ENCODE peak calls at places on chromosomes 3 and 15, in eight cellular contexts. V, P, U, W, F, C, X and A are unnamed samples.

GRCh38 chr15:95770191-95770590 is 560.3 kb upstream of the NR2F2 start:
- DNase-seq in V (no peak), P (no peak), U (no peak), W (no peak), F (no peak), C (no peak), X (no peak), A (no peak)

GRCh38 chr15:63133786-63134185 is 12.1 kb downstream of the LACTB start:
- DNase-seq in V (no peak), P (no peak), U (no peak), W (no peak), F (no peak), C (no peak), X (no peak), A (no peak)

GRCh38 chr3:66497982-66498671 is 2.7 kb downstream of the LRIG1 start:
- DNase-seq in V (no peak), P (peak), U (no peak), W (no peak), F (no peak), C (no peak), X (no peak), A (no peak)

GRCh38 chr3:61783993-61784718 is 222.8 kb downstream of the PTPRG start:
- DNase-seq in V (no peak), P (peak), U (no peak), W (no peak), F (no peak), C (no peak), X (no peak), A (no peak)

GRCh38 chr3:189144645-189145044 is 27.1 kb upstream of the TPRG1 start:
- DNase-seq in V (no peak), P (peak), U (peak), W (peak), F (no peak), C (peak), X (no peak), A (peak)

GRCh38 chr3:155553800-155554199 is 191.1 kb downstream of the PLCH1 start:
- DNase-seq in V (no peak), P (peak), U (no peak), W (peak), F (no peak), C (no peak), X (no peak), A (peak)

GRCh38 chr3:4709336-4709735 is 216.2 kb downstream of the ITPR1 start:
- DNase-seq in V (no peak), P (no peak), U (no peak), W (no peak), F (no peak), C (no peak), X (no peak), A (no peak)

GRCh38 chr3:55483196-55484095 is 3.7 kb downstream of the WNT5A start:
- DNase-seq in V (no peak), P (no peak), U (no peak), W (no peak), F (no peak), C (no peak), X (no peak), A (no peak)

GRCh38 chr3:12759097-12759679 is at the start of gene TMEM40:
- DNase-seq in V (no peak), P (no peak), U (no peak), W (no peak), F (no peak), C (no peak), X (no peak), A (no peak)

GRCh38 chr3:111831840-111832239 is 27.2 kb upstream of the PHLDB2 start:
- DNase-seq in V (no peak), P (peak), U (no peak), W (peak), F (no peak), C (no peak), X (no peak), A (peak)

GRCh38 chr3:38713121-38713520 is 63.6 kb upstream of the SCN5A start:
- DNase-seq in V (no peak), P (no peak), U (no peak), W (no peak), F (no peak), C (no peak), X (no peak), A (no peak)

GRCh38 chr15:75666823-75667501 is 19.2 kb downstream of the SNX33 start:
- DNase-seq in V (peak), P (no peak), U (no peak), W (peak), F (no peak), C (no peak), X (no peak), A (no peak)

GRCh38 chr3:42504334-42505202 is 2.1 kb downstream of the VIPR1 start:
- DNase-seq in V (peak), P (no peak), U (no peak), W (no peak), F (no peak), C (no peak), X (no peak), A (no peak)

GRCh38 chr15:58295637-58296036 is 136.2 kb upstream of the LIPC start:
- DNase-seq in V (no peak), P (no peak), U (no peak), W (no peak), F (no peak), C (no peak), X (no peak), A (no peak)

GRCh38 chr3:138263104-138263503 is 66.5 kb downstream of the NME9 start:
- DNase-seq in V (no peak), P (no peak), U (no peak), W (no peak), F (no peak), C (no peak), X (no peak), A (no peak)

GRCh38 chr3:10344147-10344943 is 23.4 kb upstream of the SEC13 start:
- DNase-seq in V (no peak), P (peak), U (peak), W (peak), F (peak), C (peak), X (peak), A (peak)

GRCh38 chr3:39707314-39707909 is 102.0 kb upstream of the MYRIP start:
- DNase-seq in V (no peak), P (peak), U (no peak), W (peak), F (no peak), C (no peak), X (peak), A (peak)

GRCh38 chr3:105700575-105700974 is 168.2 kb downstream of the CBLB start:
- DNase-seq in V (no peak), P (peak), U (no peak), W (no peak), F (no peak), C (no peak), X (no peak), A (no peak)

GRCh38 chr3:155753038-155753647 is 8.3 kb upstream of the PLCH1 start:
- DNase-seq in V (no peak), P (peak), U (no peak), W (peak), F (no peak), C (no peak), X (no peak), A (peak)

GRCh38 chr15:34754674-34755418 is at the start of gene GJD2:
- DNase-seq in V (no peak), P (peak), U (no peak), W (peak), F (no peak), C (no peak), X (no peak), A (no peak)

GRCh38 chr3:176795897-176796296 is 401.4 kb downstream of the TBL1XR1 start:
- DNase-seq in V (no peak), P (no peak), U (no peak), W (peak), F (no peak), C (no peak), X (no peak), A (no peak)

GRCh38 chr3:63089007-63089406 is 189.1 kb upstream of the SYNPR start:
- DNase-seq in V (no peak), P (no peak), U (no peak), W (no peak), F (no peak), C (no peak), X (no peak), A (no peak)

GRCh38 chr3:94185753-94186152 is 122.9 kb downstream of the NSUN3 start:
- DNase-seq in V (no peak), P (no peak), U (no peak), W (no peak), F (no peak), C (no peak), X (no peak), A (no peak)

GRCh38 chr15:77148191-77148590 is 77.3 kb upstream of the TSPAN3 start:
- DNase-seq in V (no peak), P (no peak), U (no peak), W (no peak), F (no peak), C (no peak), X (no peak), A (no peak)

GRCh38 chr3:78992400-78992799 is 775.4 kb downstream of the ROBO1 start:
- DNase-seq in V (no peak), P (no peak), U (no peak), W (peak), F (no peak), C (no peak), X (no peak), A (no peak)

GRCh38 chr3:160941885-160942494 is 163.2 kb downstream of the B3GALNT1 start:
- DNase-seq in V (no peak), P (peak), U (peak), W (no peak), F (peak), C (peak), X (peak), A (peak)

GRCh38 chr15:85778107-85778776 is 16.5 kb downstream of the KLHL25 start:
- DNase-seq in V (no peak), P (no peak), U (no peak), W (no peak), F (no peak), C (no peak), X (no peak), A (no peak)